ENCODE peak calls at places on chromosomes 3 and 15, in six cellular contexts. W, O, M, Y, P and S are unnamed samples.

GRCh38 chr3:30578479-30578878 is 27.9 kb upstream of the TGFBR2 start:
- DNase-seq in W (peak), O (peak), M (peak), Y (no peak), P (peak), S (no peak)

GRCh38 chr3:71491141-71491752 is 92.3 kb downstream of the FOXP1 start:
- DNase-seq in W (no peak), O (no peak), M (no peak), Y (no peak), P (no peak), S (no peak)

GRCh38 chr15:40106203-40107161 is 2.2 kb downstream of the BMF start:
- DNase-seq in W (no peak), O (peak), M (peak), Y (no peak), P (peak), S (no peak)

GRCh38 chr15:38695249-38696119 is 130.9 kb upstream of the RASGRP1 start:
- DNase-seq in W (no peak), O (no peak), M (no peak), Y (no peak), P (no peak), S (no peak)

GRCh38 chr3:161607056-161607455 is 110.4 kb downstream of the OTOL1 start:
- DNase-seq in W (no peak), O (peak), M (peak), Y (no peak), P (no peak), S (no peak)

GRCh38 chr15:22979069-22979698 is 984 bp downstream of the CYFIP1 start:
- DNase-seq in W (peak), O (peak), M (peak), Y (peak), P (peak), S (no peak)

GRCh38 chr3:191412764-191413163 is 48.2 kb upstream of the PYDC2 start:
- DNase-seq in W (peak), O (peak), M (peak), Y (no peak), P (peak), S (no peak)

GRCh38 chr3:171833775-171834460 is 9.2 kb upstream of the TMEM212 start:
- DNase-seq in W (peak), O (peak), M (peak), Y (no peak), P (peak), S (no peak)

GRCh38 chr15:40276927-40277326 is 5.9 kb downstream of the ANKRD63 start:
- DNase-seq in W (no peak), O (no peak), M (no peak), Y (no peak), P (no peak), S (no peak)

GRCh38 chr3:30324587-30324986 is 281.8 kb upstream of the TGFBR2 start:
- DNase-seq in W (peak), O (peak), M (no peak), Y (no peak), P (no peak), S (no peak)

GRCh38 chr3:71055602-71056001 is 527.9 kb downstream of the FOXP1 start:
- DNase-seq in W (no peak), O (peak), M (peak), Y (no peak), P (peak), S (no peak)

GRCh38 chr3:149042766-149043386 is 43.5 kb downstream of the HLTF start:
- DNase-seq in W (peak), O (peak), M (peak), Y (no peak), P (peak), S (no peak)

GRCh38 chr3:171781711-171782127 is 28.6 kb downstream of the PLD1 start:
- DNase-seq in W (no peak), O (peak), M (no peak), Y (no peak), P (peak), S (no peak)

GRCh38 chr3:112811150-112811884 is 35.3 kb downstream of the CD200R1L start:
- DNase-seq in W (peak), O (peak), M (peak), Y (no peak), P (peak), S (no peak)

GRCh38 chr15:31396881-31397560 is 70.4 kb downstream of the KLF13 start:
- DNase-seq in W (peak), O (no peak), M (peak), Y (no peak), P (peak), S (no peak)

GRCh38 chr3:158097571-158098553 is 8.4 kb downstream of the SHOX2 start:
- DNase-seq in W (no peak), O (peak), M (peak), Y (peak), P (peak), S (no peak)

GRCh38 chr3:123941150-123941941 is 19.7 kb downstream of the CCDC14 start:
- DNase-seq in W (peak), O (peak), M (peak), Y (no peak), P (peak), S (no peak)

GRCh38 chr15:99017322-99017701 is 9.7 kb upstream of the PGPEP1L start:
- DNase-seq in W (no peak), O (no peak), M (no peak), Y (no peak), P (no peak), S (no peak)

GRCh38 chr3:155325263-155325835 is 31.9 kb upstream of the STRIT1 start:
- DNase-seq in W (no peak), O (peak), M (no peak), Y (no peak), P (no peak), S (no peak)

GRCh38 chr3:37308247-37308646 is 133.9 kb upstream of the LRRFIP2 start:
- DNase-seq in W (peak), O (peak), M (peak), Y (no peak), P (peak), S (no peak)

GRCh38 chr3:50807266-50807665 is 132.5 kb downstream of the DOCK3 start:
- DNase-seq in W (no peak), O (no peak), M (peak), Y (no peak), P (no peak), S (no peak)

GRCh38 chr3:150773616-150774192 is 10.7 kb upstream of the SIAH2 start:
- DNase-seq in W (no peak), O (no peak), M (no peak), Y (no peak), P (no peak), S (no peak)

GRCh38 chr15:94070341-94071275 is 160.8 kb upstream of the MCTP2 start:
- DNase-seq in W (peak), O (peak), M (no peak), Y (no peak), P (no peak), S (no peak)

GRCh38 chr3:135992072-135992471 is 26.5 kb downstream of the PPP2R3A start:
- DNase-seq in W (peak), O (peak), M (peak), Y (no peak), P (peak), S (no peak)

GRCh38 chr3:47113669-47114365 is 50.1 kb downstream of the SETD2 start:
- DNase-seq in W (peak), O (peak), M (no peak), Y (no peak), P (no peak), S (no peak)

GRCh38 chr3:18440053-18440768 is 15.1 kb upstream of the SATB1 start:
- DNase-seq in W (no peak), O (peak), M (no peak), Y (no peak), P (no peak), S (no peak)